ENCODE peak calls at places on chromosome 6, in five cellular contexts. One of them, this sample, is unnamed.

GRCh38 chr6:112372213-112372806 is 25.2 kb downstream of the RFPL4B start:
- DNase-seq in psoas muscle: no peak
- DNase-seq in brain microvascular endothelial cell: no peak
- DNase-seq in A549: peak; percentile 9
- DNase-seq in HCT116: peak; percentile 18
- DNase-seq in this sample: no peak

GRCh38 chr6:72653032-72653431 is 31.2 kb downstream of the KCNQ5 start:
- DNase-seq in HCT116: no peak
- DNase-seq in A549: no peak
- DNase-seq in brain microvascular endothelial cell: no peak
- DNase-seq in psoas muscle: no peak
- DNase-seq in this sample: no peak

GRCh38 chr6:169420912-169421543 is 167.4 kb upstream of the THBS2 start:
- DNase-seq in brain microvascular endothelial cell: peak; percentile 41
- DNase-seq in HCT116: peak; percentile 26
- DNase-seq in psoas muscle: no peak
- DNase-seq in A549: no peak
- DNase-seq in this sample: no peak

GRCh38 chr6:28710466-28711191 is 184.9 kb downstream of the GPX5 start:
- DNase-seq in HCT116: no peak
- DNase-seq in A549: peak; percentile 87
- DNase-seq in brain microvascular endothelial cell: peak; percentile 88
- DNase-seq in psoas muscle: no peak
- DNase-seq in this sample: no peak

GRCh38 chr6:15408008-15408407 is 162.1 kb downstream of the JARID2 start:
- DNase-seq in psoas muscle: no peak
- DNase-seq in A549: no peak
- DNase-seq in brain microvascular endothelial cell: no peak
- DNase-seq in HCT116: no peak
- DNase-seq in this sample: no peak

GRCh38 chr6:146526192-146526591 is 17.4 kb upstream of the RAB32 start:
- DNase-seq in HCT116: no peak
- DNase-seq in A549: peak; percentile 9
- DNase-seq in psoas muscle: no peak
- DNase-seq in brain microvascular endothelial cell: peak; percentile 17
- DNase-seq in this sample: no peak

GRCh38 chr6:111269401-111269970 is 182.2 kb downstream of the SLC16A10 start:
- DNase-seq in A549: no peak
- DNase-seq in psoas muscle: no peak
- DNase-seq in HCT116: no peak
- DNase-seq in brain microvascular endothelial cell: no peak
- DNase-seq in this sample: no peak

GRCh38 chr6:89357390-89357789 is 4.9 kb upstream of the UBE2J1 start:
- DNase-seq in psoas muscle: no peak
- DNase-seq in A549: no peak
- DNase-seq in HCT116: no peak
- DNase-seq in brain microvascular endothelial cell: no peak
- DNase-seq in this sample: peak; percentile 36

GRCh38 chr6:170403451-170403850 is 96.9 kb downstream of the FAM120B start:
- DNase-seq in A549: no peak
- DNase-seq in HCT116: no peak
- DNase-seq in brain microvascular endothelial cell: peak; percentile 50
- DNase-seq in psoas muscle: no peak
- DNase-seq in this sample: no peak

GRCh38 chr6:153790881-153791473 is 248.1 kb upstream of the OPRM1 start:
- DNase-seq in A549: peak; percentile 10
- DNase-seq in psoas muscle: no peak
- DNase-seq in brain microvascular endothelial cell: peak; percentile 30
- DNase-seq in HCT116: peak; percentile 15
- DNase-seq in this sample: no peak

GRCh38 chr6:44156494-44157151 is 2.0 kb upstream of the CAPN11 start:
- DNase-seq in brain microvascular endothelial cell: no peak
- DNase-seq in HCT116: no peak
- DNase-seq in A549: no peak
- DNase-seq in psoas muscle: no peak
- DNase-seq in this sample: no peak

GRCh38 chr6:4008324-4009047 is 70.5 kb downstream of the FAM217A start:
- DNase-seq in HCT116: peak; percentile 56
- DNase-seq in A549: peak; percentile 85
- DNase-seq in psoas muscle: no peak
- DNase-seq in brain microvascular endothelial cell: peak; percentile 80
- DNase-seq in this sample: peak; percentile 41
- TF ChIP-seq CTCF in HCT116: peak; percentile 54
- TF ChIP-seq CTCF in A549: peak; percentile 63
- TF ChIP-seq CTCF in psoas muscle: peak; percentile 63
- TF ChIP-seq CTCF in brain microvascular endothelial cell: peak; percentile 45
- TF ChIP-seq CTCF in this sample: peak; percentile 43

GRCh38 chr6:50025258-50025657 is 3.5 kb upstream of the DEFB110 start:
- DNase-seq in psoas muscle: no peak
- DNase-seq in brain microvascular endothelial cell: no peak
- DNase-seq in A549: no peak
- DNase-seq in HCT116: no peak
- DNase-seq in this sample: no peak

GRCh38 chr6:50030350-50030749 is 8.6 kb upstream of the DEFB110 start:
- DNase-seq in psoas muscle: no peak
- DNase-seq in brain microvascular endothelial cell: no peak
- DNase-seq in HCT116: no peak
- DNase-seq in A549: no peak
- DNase-seq in this sample: no peak

GRCh38 chr6:50030777-50031562 is 9.2 kb upstream of the DEFB110 start:
- DNase-seq in brain microvascular endothelial cell: no peak
- DNase-seq in HCT116: peak; percentile 46
- DNase-seq in A549: peak; percentile 27
- DNase-seq in psoas muscle: no peak
- DNase-seq in this sample: peak; percentile 13
- TF ChIP-seq CTCF in brain microvascular endothelial cell: no peak
- TF ChIP-seq CTCF in HCT116: peak; percentile 55
- TF ChIP-seq CTCF in A549: peak; percentile 23
- TF ChIP-seq CTCF in psoas muscle: no peak
- TF ChIP-seq CTCF in this sample: peak; percentile 31

GRCh38 chr6:45991189-45991588 is 24.5 kb downstream of the CLIC5 start:
- DNase-seq in psoas muscle: no peak
- DNase-seq in brain microvascular endothelial cell: no peak
- DNase-seq in HCT116: no peak
- DNase-seq in A549: no peak
- DNase-seq in this sample: no peak
- TF ChIP-seq CTCF in psoas muscle: no peak
- TF ChIP-seq CTCF in brain microvascular endothelial cell: peak; percentile 47
- TF ChIP-seq CTCF in HCT116: no peak
- TF ChIP-seq CTCF in A549: no peak
- TF ChIP-seq CTCF in this sample: no peak

GRCh38 chr6:8192067-8192466 is 89.7 kb upstream of the EEF1E1 start:
- DNase-seq in A549: no peak
- DNase-seq in brain microvascular endothelial cell: no peak
- DNase-seq in psoas muscle: no peak
- DNase-seq in HCT116: no peak
- DNase-seq in this sample: no peak

GRCh38 chr6:8193541-8193940 is 91.2 kb upstream of the EEF1E1 start:
- DNase-seq in A549: no peak
- DNase-seq in psoas muscle: no peak
- DNase-seq in HCT116: no peak
- DNase-seq in brain microvascular endothelial cell: no peak
- DNase-seq in this sample: no peak

GRCh38 chr6:8194499-8194898 is 92.2 kb upstream of the EEF1E1 start:
- DNase-seq in A549: no peak
- DNase-seq in psoas muscle: no peak
- DNase-seq in brain microvascular endothelial cell: peak; percentile 33
- DNase-seq in HCT116: no peak
- DNase-seq in this sample: no peak

GRCh38 chr6:8191629-8192028 is 89.3 kb upstream of the EEF1E1 start:
- DNase-seq in HCT116: no peak
- DNase-seq in A549: no peak
- DNase-seq in psoas muscle: no peak
- DNase-seq in brain microvascular endothelial cell: no peak
- DNase-seq in this sample: no peak

GRCh38 chr6:8192597-8192996 is 90.2 kb upstream of the EEF1E1 start:
- DNase-seq in psoas muscle: no peak
- DNase-seq in brain microvascular endothelial cell: no peak
- DNase-seq in A549: no peak
- DNase-seq in HCT116: no peak
- DNase-seq in this sample: no peak
- TF ChIP-seq CTCF in psoas muscle: no peak
- TF ChIP-seq CTCF in brain microvascular endothelial cell: no peak
- TF ChIP-seq CTCF in A549: no peak
- TF ChIP-seq CTCF in HCT116: no peak
- TF ChIP-seq CTCF in this sample: no peak

GRCh38 chr6:37435816-37436215 is 2.8 kb downstream of the CMTR1 start:
- DNase-seq in brain microvascular endothelial cell: no peak
- DNase-seq in HCT116: no peak
- DNase-seq in psoas muscle: no peak
- DNase-seq in A549: no peak
- DNase-seq in this sample: no peak

GRCh38 chr6:37433657-37434271 is 743 bp downstream of the CMTR1 start:
- DNase-seq in psoas muscle: peak; percentile 19
- DNase-seq in HCT116: no peak
- DNase-seq in A549: peak; percentile 9
- DNase-seq in brain microvascular endothelial cell: peak; percentile 5
- DNase-seq in this sample: peak; percentile 68

GRCh38 chr6:37435373-37435772 is 2.4 kb downstream of the CMTR1 start:
- DNase-seq in brain microvascular endothelial cell: no peak
- DNase-seq in A549: no peak
- DNase-seq in psoas muscle: no peak
- DNase-seq in HCT116: no peak
- DNase-seq in this sample: no peak

GRCh38 chr6:37432590-37432915 is 468 bp upstream of the CMTR1 start:
- DNase-seq in A549: no peak
- DNase-seq in HCT116: no peak
- DNase-seq in brain microvascular endothelial cell: no peak
- DNase-seq in psoas muscle: no peak
- DNase-seq in this sample: no peak

DNA sequence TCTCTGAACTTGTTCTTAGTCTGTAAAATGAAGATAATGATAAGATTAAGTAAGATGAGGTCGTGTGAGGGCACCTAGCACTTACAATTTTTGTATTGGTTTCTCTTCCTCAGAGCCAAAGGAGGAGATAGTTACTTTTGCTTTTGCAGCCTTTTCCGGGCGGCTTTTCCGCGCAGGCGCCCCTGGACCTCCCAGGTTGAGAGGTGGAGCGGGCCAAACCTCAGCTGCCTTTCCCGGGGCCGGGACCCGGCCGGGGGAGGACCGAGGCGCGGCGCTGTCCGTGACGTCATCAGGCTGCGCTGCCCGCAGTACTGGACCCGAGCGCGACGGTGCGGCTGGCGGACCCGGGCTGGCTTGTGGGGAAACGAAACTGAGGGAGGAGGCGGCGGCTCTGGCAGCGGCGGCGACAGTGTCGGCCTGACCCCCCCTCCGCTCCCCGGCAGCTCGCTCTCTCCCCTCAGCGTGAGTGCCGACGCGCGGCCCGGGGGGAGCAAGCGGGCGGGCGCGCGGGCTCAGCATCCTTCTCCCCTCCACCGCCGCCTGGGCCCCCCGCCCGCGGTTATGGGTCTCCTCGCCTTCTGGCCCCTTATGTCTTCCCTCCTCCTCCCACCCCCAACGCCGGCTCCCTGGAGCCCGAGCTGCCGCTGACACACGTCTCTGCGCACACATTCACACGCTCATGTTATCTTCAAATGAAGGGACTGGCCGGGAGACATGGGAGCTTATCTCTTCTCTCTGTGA is at the start of gene CMTR1:
- DNase-seq in psoas muscle: peak; percentile 96
- DNase-seq in A549: peak; percentile 82
- DNase-seq in HCT116: peak; percentile 62
- DNase-seq in brain microvascular endothelial cell: peak; percentile 88
- DNase-seq in this sample: peak; percentile 98
- TF ChIP-seq CTCF in psoas muscle: no peak
- TF ChIP-seq CTCF in A549: no peak
- TF ChIP-seq CTCF in HCT116: no peak
- TF ChIP-seq CTCF in brain microvascular endothelial cell: no peak
- TF ChIP-seq CTCF in this sample: no peak